ENCODE peak calls at places on chromosomes 16 and 17, in seven cellular contexts. B is CD4-positive, alpha-beta memory T cell; Q is dorsolateral prefrontal cortex; L is mammary epithelial cell; A is kidney epithelial cell; J is HCT116; I is occipital lobe. E is an unnamed sample.

GRCh38 chr16:71811261-71811803 is 2.7 kb upstream of the AP1G1 start:
- DNase-seq in B (peak; percentile 56), Q (no peak), L (no peak), A (no peak), J (no peak), I (no peak), E (no peak)

GRCh38 chr16:81723098-81723723 is 55.9 kb upstream of the PLCG2 start:
- DNase-seq in B (peak; percentile 69), Q (peak; percentile 30), L (peak; percentile 73), A (no peak), J (peak; percentile 92), I (no peak), E (peak; percentile 62)

GRCh38 chr17:8695241-8695640 is 49.4 kb downstream of the CCDC42 start:
- DNase-seq in B (no peak), Q (no peak), L (no peak), A (no peak), J (no peak), I (no peak), E (no peak)

GRCh38 chr16:31451681-31452351 is 7.5 kb upstream of the ARMC5 start:
- DNase-seq in B (no peak), Q (peak; percentile 66), L (peak; percentile 69), A (no peak), J (peak; percentile 65), I (no peak), E (no peak)

GRCh38 chr16:56262148-56262878 is 71.0 kb downstream of the GNAO1 start:
- DNase-seq in B (peak; percentile 85), Q (no peak), L (peak; percentile 46), A (no peak), J (no peak), I (no peak), E (no peak)

GRCh38 chr16:53142823-53143568 is 88.2 kb downstream of the CHD9 start:
- DNase-seq in B (no peak), Q (no peak), L (peak; percentile 87), A (no peak), J (no peak), I (no peak), E (no peak)

GRCh38 chr17:79272220-79272619 is 197.6 kb downstream of the ENGASE start:
- DNase-seq in B (no peak), Q (no peak), L (no peak), A (no peak), J (no peak), I (no peak), E (no peak)

GRCh38 chr16:53985865-53986264 is 281.9 kb downstream of the FTO start:
- DNase-seq in B (no peak), Q (no peak), L (no peak), A (no peak), J (no peak), I (no peak), E (no peak)

GRCh38 chr17:17325228-17325627 is 22.1 kb downstream of the NT5M start:
- DNase-seq in B (no peak), Q (no peak), L (no peak), A (no peak), J (no peak), I (no peak), E (no peak)

GRCh38 chr16:60645541-60645940 is 1390.7 kb downstream of the CDH8 start:
- DNase-seq in B (no peak), Q (no peak), L (no peak), A (no peak), J (no peak), I (no peak), E (no peak)

GRCh38 chr16:5007256-5007655 is 26.5 kb downstream of the NAGPA start:
- DNase-seq in B (no peak), Q (no peak), L (no peak), A (no peak), J (no peak), I (no peak), E (no peak)

GRCh38 chr17:42682400-42683384 is at the start of gene CNTNAP1:
- DNase-seq in B (no peak), Q (peak; percentile 82), L (peak; percentile 67), A (no peak), J (no peak), I (peak; percentile 64), E (peak; percentile 68)

GRCh38 chr17:77125432-77125901 is 15.3 kb upstream of the SEC14L1 start:
- DNase-seq in B (no peak), Q (no peak), L (peak; percentile 96), A (peak; percentile 93), J (peak; percentile 91), I (no peak), E (no peak)

GRCh38 chr17:2087597-2088211 is 32.8 kb downstream of the HIC1 start:
- DNase-seq in B (peak; percentile 43), Q (no peak), L (no peak), A (no peak), J (no peak), I (no peak), E (no peak)

GRCh38 chr16:31879937-31880321 is 6.3 kb downstream of the ZNF267 start:
- DNase-seq in B (no peak), Q (no peak), L (no peak), A (no peak), J (no peak), I (no peak), E (no peak)

GRCh38 chr16:84484579-84485254 is 19.7 kb downstream of the MEAK7 start:
- DNase-seq in B (no peak), Q (peak; percentile 68), L (no peak), A (no peak), J (peak; percentile 41), I (peak; percentile 53), E (peak; percentile 38)